ENCODE peak calls at places on chromosomes 13 and 19, in six cellular contexts. P, Y, T, R, B and X are unnamed samples.

GRCh38 chr13:24148414-24149305 is 11.9 kb upstream of the SPATA13 start:
- DNase-seq in B (no peak), R (no peak), T (no peak), P (no peak), Y (peak), X (no peak)

GRCh38 chr13:20174656-20175405 is 14.0 kb upstream of the GJA3 start:
- DNase-seq in B (no peak), P (peak), R (peak), Y (peak), T (no peak), X (peak)

GRCh38 chr13:21347753-21348318 is 111.3 kb downstream of the ZDHHC20 start:
- DNase-seq in B (no peak), T (no peak), R (no peak), P (no peak), Y (no peak), X (no peak)

GRCh38 chr19:36236304-36236945 is 21.5 kb downstream of the ZNF146 start:
- DNase-seq in R (no peak), P (no peak), B (no peak), T (no peak), Y (no peak), X (no peak)

GRCh38 chr13:28376604-28377003 is 118.3 kb downstream of the FLT1 start:
- DNase-seq in Y (no peak), P (no peak), T (no peak), B (no peak), R (no peak), X (no peak)

GRCh38 chr19:51354103-51354741 is 12.0 kb downstream of the ETFB start:
- DNase-seq in R (no peak), B (no peak), P (no peak), T (no peak), Y (no peak), X (no peak)

GRCh38 chr19:4988770-4989251 is 19.9 kb downstream of the KDM4B start:
- DNase-seq in R (no peak), T (no peak), Y (no peak), B (no peak), P (no peak), X (no peak)

GRCh38 chr19:10654610-10655456 is 687 bp downstream of the ILF3 start:
- DNase-seq in B (no peak), T (peak), Y (no peak), R (peak), P (no peak), X (no peak)

GRCh38 chr13:60970736-60971135 is 444.9 kb downstream of the PCDH20 start:
- DNase-seq in B (no peak), R (no peak), P (no peak), Y (no peak), T (no peak), X (no peak)

GRCh38 chr19:8610041-8610927 is at the start of gene ADAMTS10:
- DNase-seq in R (peak), P (peak), T (no peak), B (no peak), Y (no peak), X (peak)

GRCh38 chr19:4624301-4624700 is 15.0 kb upstream of the TNFAIP8L1 start:
- DNase-seq in P (no peak), Y (no peak), R (no peak), T (no peak), B (no peak), X (no peak)